ENCODE peak calls at places on chromosomes 12 and 14, in five cellular contexts. T is sigmoid colon, I is IMR-90, V is lower lobe of right lung, N is astrocyte. D is an unnamed sample.

GRCh38 chr12:113997365-113997764 is 31.2 kb upstream of the RBM19 start:
- DNase-seq in T (no peak), I (no peak), V (no peak), N (no peak), D (no peak)

GRCh38 chr12:70393787-70394519 is 27.9 kb downstream of the KCNMB4 start:
- DNase-seq in T (no peak), I (peak; percentile 11), V (no peak), N (peak; percentile 43), D (no peak)

GRCh38 chr14:97039717-97040363 is 242.7 kb downstream of the VRK1 start:
- DNase-seq in T (no peak), I (no peak), V (no peak), N (no peak), D (no peak)

GRCh38 chr14:85037411-85037810 is 492.5 kb upstream of the FLRT2 start:
- DNase-seq in T (no peak), I (no peak), V (no peak), N (no peak), D (no peak)

GRCh38 chr12:62817556-62818271 is 117.2 kb downstream of the PPM1H start:
- DNase-seq in T (no peak), I (peak; percentile 61), V (no peak), N (peak; percentile 88), D (no peak)

GRCh38 chr12:52837341-52837741 is 3.2 kb upstream of the KRT79 start:
- DNase-seq in T (no peak), I (peak; percentile 91), V (no peak), N (peak; percentile 92), D (no peak)

GRCh38 chr14:55964081-55964480 is 154.1 kb upstream of the PELI2 start:
- DNase-seq in T (no peak), I (no peak), V (no peak), N (no peak), D (no peak)

GRCh38 chr12:113912761-113913295 is 53.3 kb downstream of the RBM19 start:
- DNase-seq in T (no peak), I (peak; percentile 70), V (peak; percentile 62), N (peak; percentile 39), D (no peak)

GRCh38 chr12:43362910-43363694 is 188.9 kb downstream of the ADAMTS20 start:
- DNase-seq in T (no peak), I (peak; percentile 16), V (no peak), N (no peak), D (no peak)

GRCh38 chr12:38053655-38054464 is 262.7 kb upstream of the ALG10B start:
- DNase-seq in T (no peak), I (no peak), V (peak; percentile 67), N (no peak), D (no peak)

GRCh38 chr14:22506778-22507351 is 82.2 kb downstream of the DAD1 start:
- DNase-seq in T (no peak), I (no peak), V (no peak), N (no peak), D (no peak)

GRCh38 chr14:22505309-22505708 is 83.7 kb downstream of the DAD1 start:
- DNase-seq in T (no peak), I (no peak), V (no peak), N (no peak), D (no peak)

GRCh38 chr14:22508150-22508457 is 80.9 kb downstream of the DAD1 start:
- DNase-seq in T (no peak), I (no peak), V (no peak), N (no peak), D (no peak)

GRCh38 chr14:22508662-22509035 is 80.4 kb downstream of the DAD1 start:
- DNase-seq in T (no peak), I (no peak), V (no peak), N (no peak), D (no peak)

GRCh38 chr14:22505751-22506710 is 83.0 kb downstream of the DAD1 start:
- DNase-seq in T (no peak), I (no peak), V (no peak), N (no peak), D (no peak)
- TF ChIP-seq CTCF in T (no peak), I (no peak), V (no peak), N (no peak), D (no peak)

GRCh38 chr12:133192847-133193246 is 11.6 kb downstream of the ZNF268 start:
- DNase-seq in T (no peak), I (no peak), V (no peak), N (no peak), D (no peak)
- H3K9me3 ChIP-seq in T (peaks cover 72% of the 10 kb centered on the region), I (peaks cover 69% of the 10 kb centered on the region), V (peaks cover 90% of the 10 kb centered on the region), N (peaks cover 64% of the 10 kb centered on the region), D (peaks cover 21% of the 10 kb centered on the region)

DNA sequence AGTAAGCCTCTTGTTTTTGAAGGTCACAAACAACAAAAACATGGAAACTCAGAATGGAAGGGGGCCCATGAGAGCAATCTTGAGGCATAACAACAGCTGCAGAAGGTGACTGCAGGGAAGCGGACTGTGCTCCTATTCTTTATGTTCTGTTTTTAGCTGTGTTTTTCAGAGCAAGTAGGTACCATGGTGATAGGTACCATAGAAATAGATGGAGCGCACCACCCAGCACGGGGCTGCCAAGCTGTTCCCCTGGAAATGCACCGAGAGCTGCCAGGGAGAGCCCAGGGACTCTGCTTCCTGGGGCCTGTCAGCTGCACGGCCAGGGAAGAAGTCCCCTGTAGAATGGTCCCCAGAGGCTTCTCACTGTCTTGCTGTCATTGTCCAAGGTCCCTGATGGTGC is 32.8 kb downstream of the DGLUCY start:
- DNase-seq in T (no peak), I (no peak), V (no peak), N (no peak), D (no peak)
- H3K27ac ChIP-seq in T (peak overlapping the region; percentile 79), I (no peak overlapping the region), V (no peak overlapping the region), N (no peak overlapping the region), D (no peak overlapping the region)

DNA sequence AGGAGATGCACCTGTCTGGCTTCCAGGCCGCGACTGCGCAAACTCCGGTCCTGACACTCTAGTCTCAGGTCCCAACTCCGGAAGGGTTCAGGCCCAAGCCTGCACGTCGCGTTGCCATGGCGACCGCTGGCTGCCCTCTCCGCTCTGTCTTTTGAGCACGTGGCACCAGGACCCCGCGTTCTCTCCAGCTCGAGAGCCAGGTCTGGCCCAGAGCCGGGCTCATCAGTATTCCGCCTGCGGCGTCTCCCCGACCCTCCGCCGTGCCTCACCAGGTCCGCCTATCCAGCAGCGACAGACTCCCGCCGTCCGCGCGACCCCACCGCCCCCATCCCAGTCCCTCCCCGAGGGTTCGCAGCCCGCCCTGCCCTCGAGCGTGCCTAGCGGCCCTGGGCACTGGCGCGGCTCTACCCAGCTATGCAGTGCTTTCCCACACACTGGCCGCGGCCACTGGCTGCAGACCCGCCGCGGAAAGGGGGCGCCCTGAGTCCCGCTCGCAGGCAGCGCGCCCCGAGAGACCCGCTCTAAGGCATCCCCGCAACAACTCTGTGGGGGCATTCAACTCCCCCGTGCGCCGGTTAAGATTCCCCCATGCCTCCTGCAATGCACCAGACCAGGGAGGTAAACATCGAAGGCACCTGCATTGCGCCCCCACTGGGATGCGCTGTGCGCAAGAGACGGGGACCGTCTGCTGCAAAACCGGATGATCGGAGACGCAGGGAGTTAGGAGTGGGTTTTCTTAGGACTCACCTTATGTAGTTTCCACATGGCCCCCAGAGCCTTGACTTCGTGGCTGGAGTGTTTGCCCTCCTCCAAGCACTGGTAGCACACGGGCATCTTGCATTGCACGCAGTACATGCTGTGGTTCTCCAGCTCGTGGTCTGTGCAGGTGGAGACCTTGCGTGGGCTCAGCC is 1.3 kb downstream of the TRIM9 start:
- DNase-seq in T (peak; percentile 70), I (no peak), V (no peak), N (no peak), D (no peak)
- TF ChIP-seq CTCF in T (peak; percentile 29), I (no peak), V (no peak), N (no peak), D (peak; percentile 73)

GRCh38 chr12:85568395-85569103 is 267.7 kb downstream of the RASSF9 start:
- DNase-seq in T (no peak), I (no peak), V (no peak), N (no peak), D (no peak)
- H3K9me3 ChIP-seq in T (no peaks in the 10 kb centered on the region), I (no peaks in the 10 kb centered on the region), V (no peaks in the 10 kb centered on the region), N (no peaks in the 10 kb centered on the region), D (no peaks in the 10 kb centered on the region)

GRCh38 chr14:39180553-39180952 is 5.5 kb downstream of the PNN start:
- DNase-seq in T (no peak), I (no peak), V (no peak), N (no peak), D (no peak)
- H3K27ac ChIP-seq in T (no peak overlapping the region), I (no peak overlapping the region), V (no peak overlapping the region), N (no peak overlapping the region), D (peak overlapping the region; percentile 2)

GRCh38 chr12:109695420-109695819 is 18.2 kb upstream of the FAM222A start:
- DNase-seq in T (no peak), I (no peak), V (no peak), N (no peak), D (no peak)
- TF ChIP-seq CTCF in T (no peak), I (no peak), V (no peak), N (no peak), D (no peak)

DNA sequence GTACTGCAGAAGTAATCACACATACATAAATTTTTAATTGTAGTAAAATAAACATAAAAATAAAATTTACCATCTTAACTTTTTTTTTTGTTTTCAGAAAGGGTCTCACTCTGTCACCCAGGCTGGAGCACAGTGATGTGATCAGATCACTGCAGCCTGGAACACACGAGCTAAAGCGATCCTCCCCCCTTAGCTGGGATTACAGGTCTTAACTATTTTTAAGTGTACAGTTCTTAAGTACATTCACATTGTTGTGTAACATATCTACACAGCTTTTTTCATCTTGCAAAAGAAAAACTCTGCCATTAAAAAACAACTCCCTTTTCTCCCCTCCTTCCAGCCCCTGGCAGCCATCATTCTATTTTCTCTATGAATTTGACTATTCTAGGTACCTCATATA is 92.3 kb downstream of the PPP1R12A start:
- DNase-seq in T (no peak), I (no peak), V (no peak), N (no peak), D (no peak)
- H3K9me3 ChIP-seq in T (no peaks in the 10 kb centered on the region), I (peaks cover 10% of the 10 kb centered on the region), V (no peaks in the 10 kb centered on the region), N (peaks cover 10% of the 10 kb centered on the region), D (peaks cover 8% of the 10 kb centered on the region)

GRCh38 chr12:102429755-102430154 is 50.6 kb downstream of the IGF1 start:
- DNase-seq in T (peak; percentile 73), I (no peak), V (no peak), N (no peak), D (no peak)

GRCh38 chr12:102429211-102429610 is 51.2 kb downstream of the IGF1 start:
- DNase-seq in T (no peak), I (no peak), V (no peak), N (no peak), D (no peak)

GRCh38 chr12:102425109-102426009 is 55.0 kb downstream of the IGF1 start:
- DNase-seq in T (no peak), I (no peak), V (no peak), N (no peak), D (no peak)

GRCh38 chr12:102426599-102427541 is 53.5 kb downstream of the IGF1 start:
- DNase-seq in T (no peak), I (peak; percentile 51), V (no peak), N (peak; percentile 49), D (no peak)

DNA sequence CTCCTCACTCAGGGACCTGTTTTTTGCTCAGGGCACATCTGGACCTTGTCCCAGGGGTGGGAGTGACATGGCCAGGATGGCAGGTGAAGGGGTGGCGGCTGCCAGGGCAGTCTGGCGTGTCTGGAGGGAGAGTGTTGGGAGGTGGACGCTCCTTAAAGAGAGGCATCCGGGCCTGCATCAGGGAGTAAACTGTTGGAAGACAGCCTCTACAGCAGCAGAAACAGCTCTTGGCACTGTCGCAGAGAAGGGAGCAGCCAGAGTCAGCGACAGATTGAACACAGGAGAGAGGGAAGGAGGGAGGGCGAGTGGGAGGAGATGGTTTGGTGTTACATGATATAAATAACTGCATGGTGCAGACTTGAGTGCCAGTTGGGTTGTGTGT is 52.8 kb downstream of the IGF1 start:
- DNase-seq in T (peak; percentile 69), I (no peak), V (no peak), N (no peak), D (no peak)
- H3K27ac ChIP-seq in T (peak overlapping the region; percentile 65), I (peak overlapping the region; percentile 77), V (no peak overlapping the region), N (no peak overlapping the region), D (no peak overlapping the region)

D was measured in RWPE2.